ENCODE peak calls at places on chromosomes 2 and 18, in four cellular contexts. L is H9; G is psoas muscle; J is CD8-positive, alpha-beta T cell. Z is an unnamed sample. For H3K4me1, the result is how much of the 10 kb centered on the place peaks cover.

GRCh38 chr2:58798787-58799186 is 557.7 kb upstream of the FANCL start:
- DNase-seq in L (no peak), J (no peak), G (no peak), Z (no peak)

GRCh38 chr18:11728247-11728646 is 39.2 kb downstream of the GNAL start:
- DNase-seq in G (no peak), J (no peak), L (peak), Z (no peak)

GRCh38 chr2:65786765-65787164 is 354.4 kb upstream of the SPRED2 start:
- DNase-seq in L (no peak), J (no peak), G (no peak), Z (no peak)

GRCh38 chr2:127759931-127760330 is 51.0 kb downstream of the WDR33 start:
- DNase-seq in J (no peak), L (no peak), G (no peak), Z (no peak)

GRCh38 chr2:164257794-164258193 is 363.5 kb downstream of the GRB14 start:
- DNase-seq in G (no peak), J (no peak), L (no peak), Z (no peak)

GRCh38 chr2:157256621-157257020 is 884 bp upstream of the GALNT5 start:
- DNase-seq in L (no peak), J (no peak), G (no peak), Z (no peak)

GRCh38 chr2:31413025-31413424 is 1.5 kb downstream of the XDH start:
- DNase-seq in L (no peak), G (no peak), J (no peak), Z (no peak)

GRCh38 chr2:149167941-149168340 is 129.4 kb downstream of the LYPD6B start:
- DNase-seq in J (no peak), G (no peak), L (no peak), Z (no peak)

GRCh38 chr2:127081826-127082633 is 24.9 kb downstream of the BIN1 start:
- DNase-seq in G (peak), L (no peak), J (peak), Z (no peak)

GRCh38 chr2:48332286-48332685 is 197.7 kb upstream of the STON1 start:
- DNase-seq in G (no peak), J (no peak), L (no peak), Z (no peak)

GRCh38 chr2:96146881-96147592 is 1.8 kb upstream of the DUSP2 start:
- DNase-seq in J (no peak), G (peak), L (peak), Z (peak)

GRCh38 chr18:42706618-42707017 is 408.9 kb downstream of the RIT2 start:
- DNase-seq in L (peak), G (no peak), J (no peak), Z (no peak)

GRCh38 chr18:11327656-11328055 is 178.3 kb upstream of the PIEZO2 start:
- DNase-seq in L (no peak), J (no peak), G (no peak), Z (no peak)

GRCh38 chr18:13618760-13619438 is 107.5 kb downstream of the FAM210A start:
- DNase-seq in L (no peak), J (no peak), G (no peak), Z (no peak)

GRCh38 chr2:176769021-176769420 is 443.6 kb upstream of the HNRNPA3 start:
- DNase-seq in J (no peak), L (no peak), G (no peak), Z (no peak)

GRCh38 chr2:103208916-103209315 is 447.1 kb downstream of the TMEM182 start:
- DNase-seq in L (no peak), G (no peak), J (no peak), Z (no peak)

GRCh38 chr2:238114851-238115660 is 14.9 kb downstream of the ESPNL start:
- DNase-seq in L (no peak), J (no peak), G (peak), Z (peak)

GRCh38 chr2:7109558-7109935 is 192.3 kb downstream of the RNF144A start:
- DNase-seq in J (no peak), L (no peak), G (no peak), Z (no peak)

GRCh38 chr18:49030692-49031443 is 80.1 kb upstream of the SMAD7 start:
- DNase-seq in G (peak), L (no peak), J (no peak), Z (no peak)

DNA sequence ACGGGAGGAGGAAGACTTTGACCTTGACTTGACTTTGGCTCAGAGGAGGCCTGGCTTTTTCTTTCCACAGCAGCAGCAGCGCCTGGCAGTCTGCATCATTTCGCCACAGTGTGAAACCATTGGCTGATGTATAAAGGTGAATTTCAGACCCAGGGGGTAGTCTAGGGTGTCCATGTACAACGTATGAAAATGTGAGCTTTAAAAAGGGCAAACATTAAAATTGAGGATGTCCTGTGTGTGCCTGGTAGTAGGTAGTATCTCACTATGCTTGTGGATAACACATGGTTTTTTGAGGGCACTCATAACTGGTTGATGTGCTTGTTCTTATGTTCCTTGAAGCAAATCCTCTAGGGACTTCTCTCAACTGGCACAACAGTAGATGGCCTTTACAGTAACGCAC is 86.1 kb downstream of the LPIN1 start:
- DNase-seq in G (no peak), J (no peak), L (no peak), Z (no peak)
- H3K4me1 ChIP-seq in G (under half), J (under half), L (under half), Z (under half)

DNA sequence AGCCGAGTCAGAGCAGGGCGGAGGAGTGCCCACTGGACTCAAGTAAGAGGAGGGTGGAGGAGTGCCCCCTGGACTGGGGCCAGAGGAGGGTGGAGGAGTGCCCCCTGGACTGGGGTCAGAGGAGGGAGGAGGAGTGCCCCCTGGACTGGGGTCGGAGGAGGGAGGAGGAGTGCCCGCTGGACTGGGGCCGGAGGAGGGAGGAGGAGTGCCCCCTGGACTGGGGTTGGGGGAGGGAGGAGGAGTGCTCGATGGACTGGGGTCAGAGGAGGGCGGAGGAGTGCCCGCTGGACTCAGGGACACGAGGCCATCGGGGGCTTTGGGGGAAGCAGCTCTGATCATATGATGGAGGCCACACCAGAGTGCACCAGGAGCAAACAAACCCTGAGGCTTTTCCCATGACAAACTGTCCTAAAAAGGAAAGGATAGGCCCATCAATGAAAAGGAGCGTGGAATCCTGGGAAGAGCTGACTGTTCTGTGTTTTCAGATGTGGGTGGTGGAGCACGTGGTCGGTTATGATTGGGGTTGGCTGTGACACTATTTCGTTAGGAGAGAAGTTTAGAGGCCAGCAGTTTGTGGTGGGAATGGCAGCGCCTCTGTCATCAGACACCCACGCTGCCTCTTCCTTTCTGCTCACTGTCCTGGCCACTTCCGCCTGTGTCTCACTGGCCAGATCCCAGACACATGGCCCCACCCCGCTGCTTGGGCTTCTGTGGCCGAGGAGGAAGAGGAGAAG is 24.5 kb upstream of the HPCAL1 start:
- DNase-seq in J (no peak), L (no peak), G (peak), Z (peak)
- H3K27ac ChIP-seq in J (no peak), L (no peak), G (no peak), Z (peak)

GRCh38 chr2:23918837-23919489 is 8.0 kb downstream of the ATAD2B start:
- DNase-seq in J (no peak), G (no peak), L (no peak), Z (no peak)
- H3K4me1 ChIP-seq in J (under half), G (under half), L (under half), Z (under half)

DNA sequence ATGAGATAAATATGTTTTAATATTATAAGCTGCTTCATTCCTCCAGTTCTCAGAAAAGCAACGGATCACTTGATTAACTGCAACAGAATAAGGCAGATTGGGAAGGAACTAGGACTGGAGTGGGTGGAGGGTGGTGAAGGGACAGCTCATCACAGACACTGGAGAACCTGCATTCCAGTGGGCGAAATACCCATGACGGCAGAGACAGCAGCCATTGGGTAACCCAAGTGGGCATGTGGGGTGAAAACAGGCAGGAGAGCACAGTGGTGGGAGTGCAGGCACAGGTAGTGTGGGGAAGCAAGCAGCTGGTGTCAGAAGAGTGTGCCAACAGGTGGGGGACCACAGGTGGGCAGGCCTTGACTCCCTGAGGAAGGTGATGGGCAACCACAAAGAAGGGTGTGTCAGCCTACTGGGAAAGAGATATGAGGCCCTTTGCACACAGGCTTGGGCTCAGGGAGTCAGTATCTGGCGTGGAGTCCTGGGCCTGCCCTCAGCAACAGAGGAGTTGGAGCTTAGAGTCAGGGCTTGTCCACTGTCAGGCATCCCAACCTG is 27.2 kb downstream of the DPYSL5 start:
- DNase-seq in L (no peak), G (no peak), J (no peak), Z (no peak)
- H3K27ac ChIP-seq in L (no peak), G (no peak), J (no peak), Z (no peak)

GRCh38 chr18:62721837-62722795 is 6.8 kb downstream of the PHLPP1 start:
- DNase-seq in G (no peak), L (no peak), J (no peak), Z (no peak)

GRCh38 chr18:62717850-62718229 is 2.5 kb downstream of the PHLPP1 start:
- DNase-seq in L (no peak), G (no peak), J (no peak), Z (no peak)

GRCh38 chr18:62718268-62718800 is 3.0 kb downstream of the PHLPP1 start:
- DNase-seq in G (no peak), J (no peak), L (no peak), Z (no peak)

GRCh38 chr18:62720766-62721613 is 5.6 kb downstream of the PHLPP1 start:
- DNase-seq in J (no peak), G (no peak), L (no peak), Z (no peak)

GRCh38 chr18:62720048-62720447 is 4.7 kb downstream of the PHLPP1 start:
- DNase-seq in G (no peak), L (no peak), J (no peak), Z (no peak)
- H3K4me1 ChIP-seq in G (under half), L (under half), J (under half), Z (under half)

GRCh38 chr2:45992021-45992745 is 305.0 kb upstream of the EPAS1 start:
- DNase-seq in G (peak), L (no peak), J (no peak), Z (no peak)
- H3K27ac ChIP-seq in G (no peak), L (no peak), J (no peak), Z (peak)

Z was measured in osteoblast.